ENCODE peak calls at places on chromosomes 2 and 18, in four cellular contexts. One of them, this sample, is unnamed.

GRCh38 chr2:121902616-121903015 is 147.2 kb downstream of the TSN start:
- DNase-seq in stimulated activated CD8-positive, alpha-beta memory T cell treated with anti-CD3 and anti-CD28 coated beads, Interleukin-15, amount 100 ng/mL, for 24 hours: no peak
- DNase-seq in HTR-8/SVneo: no peak
- DNase-seq in DMS153: no peak
- DNase-seq in this sample: no peak

GRCh38 chr2:219274392-219274921 is 4.7 kb upstream of the DNAJB2 start:
- DNase-seq in stimulated activated CD8-positive, alpha-beta memory T cell treated with anti-CD3 and anti-CD28 coated beads, Interleukin-15, amount 100 ng/mL, for 24 hours: no peak
- DNase-seq in HTR-8/SVneo: peak
- DNase-seq in DMS153: no peak
- DNase-seq in this sample: no peak

GRCh38 chr2:70140978-70141753 is 49.7 kb downstream of the C2orf42 start:
- DNase-seq in DMS153: peak
- DNase-seq in stimulated activated CD8-positive, alpha-beta memory T cell treated with anti-CD3 and anti-CD28 coated beads, Interleukin-15, amount 100 ng/mL, for 24 hours: no peak
- DNase-seq in HTR-8/SVneo: no peak
- DNase-seq in this sample: no peak

GRCh38 chr2:16261791-16262190 is 321.4 kb downstream of the MYCN start:
- DNase-seq in HTR-8/SVneo: no peak
- DNase-seq in stimulated activated CD8-positive, alpha-beta memory T cell treated with anti-CD3 and anti-CD28 coated beads, Interleukin-15, amount 100 ng/mL, for 24 hours: no peak
- DNase-seq in DMS153: no peak
- DNase-seq in this sample: no peak

GRCh38 chr2:66362651-66363050 is 72.3 kb upstream of the MEIS1 start:
- DNase-seq in stimulated activated CD8-positive, alpha-beta memory T cell treated with anti-CD3 and anti-CD28 coated beads, Interleukin-15, amount 100 ng/mL, for 24 hours: no peak
- DNase-seq in HTR-8/SVneo: no peak
- DNase-seq in DMS153: no peak
- DNase-seq in this sample: no peak

GRCh38 chr2:237693281-237694039 is 66.1 kb downstream of the LRRFIP1 start:
- DNase-seq in DMS153: no peak
- DNase-seq in HTR-8/SVneo: no peak
- DNase-seq in stimulated activated CD8-positive, alpha-beta memory T cell treated with anti-CD3 and anti-CD28 coated beads, Interleukin-15, amount 100 ng/mL, for 24 hours: no peak
- DNase-seq in this sample: no peak

GRCh38 chr2:133504566-133505505 is 63.4 kb downstream of the NCKAP5 start:
- DNase-seq in DMS153: no peak
- DNase-seq in stimulated activated CD8-positive, alpha-beta memory T cell treated with anti-CD3 and anti-CD28 coated beads, Interleukin-15, amount 100 ng/mL, for 24 hours: no peak
- DNase-seq in HTR-8/SVneo: peak
- DNase-seq in this sample: no peak

GRCh38 chr2:153487482-153487881 is 8.9 kb upstream of the RPRM start:
- DNase-seq in HTR-8/SVneo: no peak
- DNase-seq in DMS153: peak
- DNase-seq in stimulated activated CD8-positive, alpha-beta memory T cell treated with anti-CD3 and anti-CD28 coated beads, Interleukin-15, amount 100 ng/mL, for 24 hours: no peak
- DNase-seq in this sample: no peak

GRCh38 chr18:58396966-58397365 is 231.9 kb downstream of the ALPK2 start:
- DNase-seq in stimulated activated CD8-positive, alpha-beta memory T cell treated with anti-CD3 and anti-CD28 coated beads, Interleukin-15, amount 100 ng/mL, for 24 hours: no peak
- DNase-seq in HTR-8/SVneo: no peak
- DNase-seq in DMS153: no peak
- DNase-seq in this sample: no peak

GRCh38 chr2:215657844-215658243 is 222.0 kb upstream of the FN1 start:
- DNase-seq in HTR-8/SVneo: peak
- DNase-seq in DMS153: no peak
- DNase-seq in stimulated activated CD8-positive, alpha-beta memory T cell treated with anti-CD3 and anti-CD28 coated beads, Interleukin-15, amount 100 ng/mL, for 24 hours: no peak
- DNase-seq in this sample: no peak

GRCh38 chr2:48145845-48146452 is 239.7 kb upstream of the FBXO11 start:
- DNase-seq in stimulated activated CD8-positive, alpha-beta memory T cell treated with anti-CD3 and anti-CD28 coated beads, Interleukin-15, amount 100 ng/mL, for 24 hours: no peak
- DNase-seq in HTR-8/SVneo: no peak
- DNase-seq in DMS153: no peak
- DNase-seq in this sample: no peak

GRCh38 chr2:232336241-232336736 is 42.3 kb upstream of the ALPP start:
- DNase-seq in stimulated activated CD8-positive, alpha-beta memory T cell treated with anti-CD3 and anti-CD28 coated beads, Interleukin-15, amount 100 ng/mL, for 24 hours: no peak
- DNase-seq in HTR-8/SVneo: no peak
- DNase-seq in DMS153: no peak
- DNase-seq in this sample: no peak

GRCh38 chr2:41610501-41611242 is 437.1 kb upstream of the PKDCC start:
- DNase-seq in HTR-8/SVneo: no peak
- DNase-seq in stimulated activated CD8-positive, alpha-beta memory T cell treated with anti-CD3 and anti-CD28 coated beads, Interleukin-15, amount 100 ng/mL, for 24 hours: no peak
- DNase-seq in DMS153: no peak
- DNase-seq in this sample: no peak

GRCh38 chr18:47613929-47614328 is 316.5 kb downstream of the SMAD2 start:
- DNase-seq in DMS153: no peak
- DNase-seq in stimulated activated CD8-positive, alpha-beta memory T cell treated with anti-CD3 and anti-CD28 coated beads, Interleukin-15, amount 100 ng/mL, for 24 hours: no peak
- DNase-seq in HTR-8/SVneo: no peak
- DNase-seq in this sample: no peak

GRCh38 chr2:194301946-194302345 is 1355.1 kb upstream of the SLC39A10 start:
- DNase-seq in DMS153: peak
- DNase-seq in stimulated activated CD8-positive, alpha-beta memory T cell treated with anti-CD3 and anti-CD28 coated beads, Interleukin-15, amount 100 ng/mL, for 24 hours: no peak
- DNase-seq in HTR-8/SVneo: no peak
- DNase-seq in this sample: peak

GRCh38 chr2:29895296-29895695 is 26.1 kb downstream of the ALK start:
- DNase-seq in DMS153: no peak
- DNase-seq in stimulated activated CD8-positive, alpha-beta memory T cell treated with anti-CD3 and anti-CD28 coated beads, Interleukin-15, amount 100 ng/mL, for 24 hours: no peak
- DNase-seq in HTR-8/SVneo: no peak
- DNase-seq in this sample: no peak

GRCh38 chr18:23378470-23378764 is 74.7 kb upstream of the RIOK3 start:
- DNase-seq in DMS153: no peak
- DNase-seq in stimulated activated CD8-positive, alpha-beta memory T cell treated with anti-CD3 and anti-CD28 coated beads, Interleukin-15, amount 100 ng/mL, for 24 hours: no peak
- DNase-seq in HTR-8/SVneo: no peak
- DNase-seq in this sample: no peak

GRCh38 chr18:7116001-7116831 is 1.4 kb downstream of the LAMA1 start:
- DNase-seq in DMS153: no peak
- DNase-seq in HTR-8/SVneo: peak
- DNase-seq in stimulated activated CD8-positive, alpha-beta memory T cell treated with anti-CD3 and anti-CD28 coated beads, Interleukin-15, amount 100 ng/mL, for 24 hours: no peak
- DNase-seq in this sample: peak

GRCh38 chr18:73614812-73615211 is 532.8 kb downstream of the FBXO15 start:
- DNase-seq in HTR-8/SVneo: peak
- DNase-seq in DMS153: no peak
- DNase-seq in stimulated activated CD8-positive, alpha-beta memory T cell treated with anti-CD3 and anti-CD28 coated beads, Interleukin-15, amount 100 ng/mL, for 24 hours: no peak
- DNase-seq in this sample: no peak

GRCh38 chr2:9030882-9031645 is 27.6 kb upstream of the MBOAT2 start:
- DNase-seq in HTR-8/SVneo: no peak
- DNase-seq in DMS153: no peak
- DNase-seq in stimulated activated CD8-positive, alpha-beta memory T cell treated with anti-CD3 and anti-CD28 coated beads, Interleukin-15, amount 100 ng/mL, for 24 hours: no peak
- DNase-seq in this sample: no peak